ENCODE peak calls at places on chromosomes 1 and 21, in ten cellular contexts. J is NCI-H1092; M is ACHN; G is stimulated activated CD8-positive, alpha-beta memory T cell treated with anti-CD3 and anti-CD28 coated beads, Interleukin-4, amount 100 ng/mL, for 1 hour; C is GM20000; W is neural progenitor cell; I is stimulated activated CD4-positive, alpha-beta T cell treated with anti-CD3 and anti-CD28 coated beads, TNF-alpha, amount 100 ng/mL, for 1 hour; A is SK-N-SH; P is occipital lobe; B is T-helper 2 cell. Y is an unnamed sample.

GRCh38 chr1:190353538-190354101 is 124.0 kb downstream of the BRINP3 start:
- DNase-seq in C (no peak), P (no peak), G (no peak), A (no peak), B (no peak), I (no peak), J (no peak), W (no peak), M (no peak), Y (no peak)

GRCh38 chr1:84163123-84164038 is 19.3 kb downstream of the PRKACB start:
- DNase-seq in P (no peak), I (no peak), J (no peak), W (no peak), C (no peak), G (no peak), M (no peak), B (no peak), A (no peak), Y (no peak)

GRCh38 chr21:42338730-42339715 is 11.8 kb downstream of the TFF2 start:
- DNase-seq in G (no peak), B (no peak), J (no peak), P (no peak), M (no peak), W (no peak), A (no peak), C (no peak), I (no peak), Y (no peak)

GRCh38 chr1:232722626-232723025 is 82.6 kb upstream of the MAP10 start:
- DNase-seq in J (no peak), G (no peak), B (no peak), A (no peak), P (no peak), I (no peak), W (no peak), M (no peak), C (no peak), Y (no peak)

GRCh38 chr1:197178998-197179397 is 32.5 kb upstream of the ASPM start:
- DNase-seq in G (no peak), J (no peak), B (no peak), M (peak), W (no peak), P (no peak), C (peak), A (no peak), I (no peak), Y (no peak)

GRCh38 chr1:93255222-93256079 is 74.9 kb downstream of the CCDC18 start:
- DNase-seq in G (no peak), W (no peak), P (no peak), B (no peak), A (no peak), C (no peak), J (no peak), M (peak), I (no peak), Y (peak)

GRCh38 chr21:42452401-42453018 is 43.5 kb downstream of the RSPH1 start:
- DNase-seq in A (no peak), M (no peak), B (no peak), J (no peak), W (no peak), I (no peak), P (no peak), G (no peak), C (no peak), Y (no peak)

GRCh38 chr1:165773324-165773965 is 4.8 kb upstream of the TMCO1 start:
- DNase-seq in I (no peak), C (no peak), J (no peak), W (no peak), P (no peak), A (no peak), G (no peak), B (no peak), M (peak), Y (peak)

GRCh38 chr1:109906160-109906838 is 4.3 kb upstream of the CSF1 start:
- DNase-seq in C (peak), G (peak), M (no peak), A (no peak), P (no peak), W (no peak), B (peak), I (peak), J (no peak), Y (no peak)

GRCh38 chr1:64898107-64898861 is 68.1 kb downstream of the JAK1 start:
- DNase-seq in G (no peak), I (no peak), A (no peak), B (no peak), J (no peak), P (peak), C (peak), M (peak), W (no peak), Y (peak)

GRCh38 chr1:223811634-223812101 is 34.1 kb downstream of the TP53BP2 start:
- DNase-seq in J (peak), W (no peak), P (no peak), M (peak), G (no peak), A (peak), B (no peak), C (no peak), I (no peak), Y (no peak)

GRCh38 chr1:156910309-156910782 is 10.1 kb upstream of the LRRC71 start:
- DNase-seq in P (no peak), M (peak), W (peak), J (peak), G (peak), I (no peak), A (peak), C (peak), B (peak), Y (no peak)

GRCh38 chr1:8902765-8903164 is 24.3 kb upstream of the ENO1 start:
- DNase-seq in A (no peak), M (peak), G (no peak), W (no peak), P (no peak), J (no peak), B (no peak), I (no peak), C (no peak), Y (peak)

GRCh38 chr1:93814059-93814794 is 64.8 kb downstream of the DNTTIP2 start:
- DNase-seq in I (no peak), M (peak), B (no peak), G (no peak), C (peak), A (peak), W (peak), J (peak), P (peak), Y (peak)

GRCh38 chr1:45236136-45236535 is 29.7 kb upstream of the ZSWIM5 start:
- DNase-seq in M (no peak), W (no peak), I (no peak), P (no peak), G (no peak), J (no peak), B (no peak), A (no peak), C (no peak), Y (no peak)

GRCh38 chr1:244665771-244666217 is 12.9 kb downstream of the DESI2 start:
- DNase-seq in W (no peak), B (no peak), G (no peak), P (no peak), J (no peak), A (no peak), C (peak), M (no peak), I (no peak), Y (no peak)

GRCh38 chr1:77509051-77509492 is 173.4 kb downstream of the ZZZ3 start:
- DNase-seq in G (no peak), J (no peak), A (no peak), P (no peak), W (no peak), C (no peak), M (no peak), I (no peak), B (no peak), Y (no peak)

GRCh38 chr1:18385239-18385790 is 95.4 kb upstream of the KLHDC7A start:
- DNase-seq in B (no peak), J (no peak), A (no peak), P (no peak), I (no peak), W (peak), G (no peak), C (no peak), M (no peak), Y (no peak)

GRCh38 chr1:15035236-15035635 is 118.3 kb upstream of the TMEM51 start:
- DNase-seq in G (no peak), J (no peak), C (no peak), A (no peak), W (no peak), P (no peak), M (no peak), I (no peak), B (no peak), Y (no peak)

GRCh38 chr1:94304553-94304952 is 67.2 kb upstream of the ARHGAP29 start:
- DNase-seq in B (no peak), G (no peak), A (no peak), M (no peak), W (no peak), J (no peak), C (no peak), I (no peak), P (no peak), Y (no peak)

GRCh38 chr1:89896105-89896942 is 75.5 kb downstream of the LRRC8D start:
- DNase-seq in C (no peak), B (no peak), A (no peak), G (no peak), M (no peak), W (no peak), I (no peak), J (no peak), P (no peak), Y (no peak)

GRCh38 chr1:18278953-18279712 is 171.5 kb downstream of the IGSF21 start:
- DNase-seq in A (no peak), J (no peak), W (no peak), G (no peak), B (no peak), C (no peak), P (no peak), M (no peak), I (no peak), Y (no peak)

GRCh38 chr1:158002022-158002629 is 8.7 kb downstream of the KIRREL1 start:
- DNase-seq in I (no peak), G (no peak), C (no peak), W (peak), P (no peak), M (no peak), J (no peak), A (no peak), B (no peak), Y (no peak)

GRCh38 chr1:193533883-193534282 is 347.5 kb upstream of the B3GALT2 start:
- DNase-seq in C (no peak), I (no peak), B (no peak), G (no peak), J (no peak), A (no peak), W (no peak), M (no peak), P (peak), Y (no peak)

GRCh38 chr1:63073530-63074306 is 248.6 kb upstream of the FOXD3 start:
- DNase-seq in B (no peak), G (no peak), A (peak), M (no peak), J (no peak), I (no peak), W (peak), C (no peak), P (no peak), Y (no peak)

GRCh38 chr1:9129391-9130041 is 614 bp upstream of the GPR157 start:
- DNase-seq in I (peak), W (peak), J (no peak), A (peak), C (peak), G (peak), P (no peak), B (peak), M (peak), Y (no peak)

GRCh38 chr1:32870615-32871363 is at the start of gene FNDC5:
- DNase-seq in I (no peak), M (no peak), G (no peak), P (no peak), C (peak), A (peak), B (no peak), J (peak), W (peak), Y (no peak)

GRCh38 chr1:166822385-166822784 is 16.9 kb upstream of the POGK start:
- DNase-seq in M (no peak), I (no peak), W (no peak), P (no peak), G (no peak), J (no peak), C (no peak), A (peak), B (no peak), Y (no peak)

GRCh38 chr1:225772323-225772768 is 5.3 kb upstream of the SRP9 start:
- DNase-seq in J (peak), P (peak), I (no peak), W (peak), C (peak), G (no peak), M (peak), B (no peak), A (peak), Y (no peak)

GRCh38 chr1:225642177-225642576 is 10.7 kb downstream of the ENAH start:
- DNase-seq in I (no peak), W (no peak), J (no peak), G (no peak), C (no peak), B (no peak), P (no peak), A (no peak), M (no peak), Y (no peak)

GRCh38 chr1:58432813-58433668 is 113.5 kb downstream of the OMA1 start:
- DNase-seq in A (peak), I (no peak), J (no peak), M (peak), P (peak), W (peak), G (no peak), C (peak), B (no peak), Y (peak)

GRCh38 chr21:16310191-16310590 is 580.4 kb downstream of the USP25 start:
- DNase-seq in C (no peak), B (no peak), P (no peak), J (no peak), A (no peak), I (no peak), G (no peak), W (no peak), M (no peak), Y (no peak)

GRCh38 chr1:245978915-245979314 is 528.2 kb downstream of the SMYD3 start:
- DNase-seq in B (no peak), P (no peak), A (no peak), W (no peak), M (no peak), C (no peak), J (no peak), I (no peak), G (no peak), Y (no peak)

GRCh38 chr1:230796626-230797025 is 49.4 kb downstream of the CAPN9 start:
- DNase-seq in C (no peak), W (no peak), B (no peak), I (no peak), A (no peak), J (no peak), G (no peak), P (no peak), M (no peak), Y (no peak)

GRCh38 chr1:79667848-79668696 is 661.5 kb upstream of the ADGRL4 start:
- DNase-seq in C (peak), P (no peak), B (no peak), W (no peak), I (no peak), G (no peak), M (no peak), J (no peak), A (no peak), Y (no peak)

GRCh38 chr1:154726443-154726842 is 118.5 kb upstream of the ADAR start:
- DNase-seq in A (no peak), W (no peak), I (no peak), P (no peak), C (no peak), B (no peak), G (no peak), M (no peak), J (no peak), Y (no peak)

GRCh38 chr1:71783096-71783495 is 499.2 kb downstream of the NEGR1 start:
- DNase-seq in P (no peak), G (no peak), M (no peak), A (no peak), I (no peak), C (no peak), B (no peak), J (no peak), W (no peak), Y (no peak)

GRCh38 chr1:116265931-116266863 is 106.8 kb upstream of the ATP1A1 start:
- DNase-seq in A (no peak), B (no peak), G (no peak), P (no peak), J (no peak), I (no peak), W (no peak), M (no peak), C (no peak), Y (no peak)